ENCODE peak calls at places on chromosomes 4 and X, in four cellular contexts. S is germinal center, K is KBM-7, D is T-helper 9 cell. T is an unnamed sample.

GRCh38 chrX:24371391-24371972 is 11.0 kb downstream of the SUPT20HL1 start:
- DNase-seq in S (peak), K (peak), D (peak), T (peak)

GRCh38 chr4:129355529-129355928 is 259.6 kb downstream of the C4orf33 start:
- DNase-seq in S (no peak), K (no peak), D (no peak), T (no peak)

GRCh38 chrX:47523297-47523696 is 37.7 kb upstream of the ARAF start:
- DNase-seq in S (peak), K (peak), D (peak), T (peak)

GRCh38 chrX:119942831-119943184 is 743 bp downstream of the NKAP start:
- DNase-seq in S (no peak), K (peak), D (no peak), T (no peak)

GRCh38 chr4:3045500-3045850 is 28.9 kb downstream of the HTT-AS start:
- DNase-seq in S (no peak), K (peak), D (peak), T (no peak)

GRCh38 chr4:13821522-13821921 is 194.0 kb upstream of the BOD1L1 start:
- DNase-seq in S (no peak), K (no peak), D (no peak), T (no peak)

GRCh38 chr4:111871802-111872201 is 273.5 kb upstream of the FAM241A start:
- DNase-seq in S (no peak), K (no peak), D (no peak), T (no peak)

GRCh38 chrX:4764888-4765287 is 1051.4 kb upstream of the PRKX start:
- DNase-seq in S (no peak), K (no peak), D (no peak), T (no peak)

GRCh38 chr4:26273308-26273980 is 47.4 kb upstream of the RBPJ start:
- DNase-seq in S (no peak), K (peak), D (no peak), T (peak)

GRCh38 chr4:130849985-130850632 is 1754.2 kb downstream of the C4orf33 start:
- DNase-seq in S (no peak), K (no peak), D (no peak), T (no peak)

GRCh38 chr4:19707876-19708275 is 543.8 kb upstream of the SLIT2 start:
- DNase-seq in S (no peak), K (no peak), D (no peak), T (no peak)

GRCh38 chr4:92253550-92253949 is 50.2 kb upstream of the GRID2 start:
- DNase-seq in S (no peak), K (no peak), D (no peak), T (no peak)

GRCh38 chr4:173270312-173271027 is 63.7 kb downstream of the HMGB2 start:
- DNase-seq in S (no peak), K (no peak), D (no peak), T (no peak)

GRCh38 chr4:15649914-15650545 is 5.1 kb downstream of the FBXL5 start:
- DNase-seq in S (peak), K (peak), D (peak), T (peak)

GRCh38 chr4:104989363-104989762 is 157.3 kb upstream of the TET2 start:
- DNase-seq in S (no peak), K (no peak), D (no peak), T (no peak)

GRCh38 chrX:20311505-20311904 is 44.8 kb upstream of the RPS6KA3 start:
- DNase-seq in S (no peak), K (no peak), D (no peak), T (no peak)

GRCh38 chr4:78653655-78654054 is 102.1 kb downstream of the ANXA3 start:
- DNase-seq in S (no peak), K (no peak), D (no peak), T (no peak)

GRCh38 chr4:155600246-155600645 is 66.4 kb upstream of the GUCY1A1 start:
- DNase-seq in S (no peak), K (no peak), D (no peak), T (no peak)

GRCh38 chr4:153067376-153067775 is 131.3 kb downstream of the FHDC1 start:
- DNase-seq in S (no peak), K (no peak), D (no peak), T (no peak)

GRCh38 chr4:144300616-144301015 is 160.1 kb upstream of the GYPA start:
- DNase-seq in S (no peak), K (no peak), D (no peak), T (no peak)

T was measured in AML-193.